ENCODE peak calls at places on chromosomes 12 and 14, in eight cellular contexts. V, Y, I, D, G, U, X and S are unnamed samples.

GRCh38 chr12:53966385-53967133 is 6.4 kb upstream of the HOXC11 start:
- DNase-seq in V (peak), Y (no peak), I (no peak), D (peak), G (no peak), U (no peak), X (no peak), S (no peak)

GRCh38 chr14:20530771-20531571 is 25.6 kb downstream of the RNASE10 start:
- DNase-seq in V (peak), Y (peak), I (peak), D (peak), G (peak), U (peak), X (peak), S (no peak)

GRCh38 chr12:943051-943450 is 6.4 kb downstream of the RAD52 start:
- DNase-seq in V (no peak), Y (no peak), I (no peak), D (peak), G (no peak), U (no peak), X (no peak), S (no peak)

GRCh38 chr12:67394600-67394999 is 125.4 kb downstream of the CAND1 start:
- DNase-seq in V (no peak), Y (peak), I (no peak), D (peak), G (no peak), U (no peak), X (no peak), S (no peak)

GRCh38 chr12:101051901-101052550 is 158.0 kb downstream of the SLC5A8 start:
- DNase-seq in V (peak), Y (peak), I (no peak), D (no peak), G (no peak), U (no peak), X (no peak), S (no peak)

GRCh38 chr12:132357623-132358186 is 28.3 kb upstream of the GALNT9 start:
- DNase-seq in V (no peak), Y (no peak), I (no peak), D (peak), G (no peak), U (no peak), X (no peak), S (no peak)

GRCh38 chr14:96203635-96204034 is 1.0 kb upstream of the BDKRB2 start:
- DNase-seq in V (peak), Y (no peak), I (no peak), D (no peak), G (no peak), U (no peak), X (peak), S (no peak)

GRCh38 chr14:104094709-104095425 is 9.4 kb downstream of the ASPG start:
- DNase-seq in V (peak), Y (peak), I (peak), D (peak), G (peak), U (peak), X (no peak), S (no peak)

GRCh38 chr14:28671425-28671824 is 95.2 kb upstream of the FOXG1 start:
- DNase-seq in V (peak), Y (peak), I (no peak), D (no peak), G (no peak), U (no peak), X (peak), S (no peak)

GRCh38 chr14:91317381-91318313 is 73.1 kb upstream of the GPR68 start:
- DNase-seq in V (no peak), Y (peak), I (peak), D (peak), G (peak), U (peak), X (no peak), S (peak)

GRCh38 chr14:97106166-97106565 is 309.0 kb downstream of the VRK1 start:
- DNase-seq in V (no peak), Y (no peak), I (no peak), D (no peak), G (no peak), U (no peak), X (no peak), S (no peak)

GRCh38 chr12:69423037-69423905 is 46.9 kb upstream of the FRS2 start:
- DNase-seq in V (no peak), Y (no peak), I (no peak), D (no peak), G (no peak), U (no peak), X (no peak), S (no peak)

GRCh38 chr14:104314251-104314941 is 176.0 kb downstream of the KIF26A start:
- DNase-seq in V (no peak), Y (no peak), I (no peak), D (peak), G (peak), U (no peak), X (no peak), S (no peak)